ENCODE peak calls at places on chromosomes 13 and 19, in four cellular contexts. H, P, Q and L are unnamed samples.

GRCh38 chr13:28494861-28495585 is at the start of gene FLT1:
- DNase-seq in H (no peak), P (no peak), Q (peak), L (peak)

GRCh38 chr19:8304841-8305621 is 3.1 kb downstream of the CD320 start:
- DNase-seq in H (no peak), P (no peak), Q (peak), L (no peak)

GRCh38 chr13:110312669-110313031 is 5.6 kb downstream of the COL4A2 start:
- DNase-seq in H (no peak), P (peak), Q (no peak), L (peak)

GRCh38 chr19:34505321-34506025 is 23.9 kb downstream of the WTIP start:
- DNase-seq in H (no peak), P (no peak), Q (no peak), L (no peak)

GRCh38 chr13:24306632-24307031 is 2.7 kb upstream of the C1QTNF9 start:
- DNase-seq in H (peak), P (peak), Q (no peak), L (peak)

GRCh38 chr13:73140804-73141203 is 82.0 kb downstream of the KLF5 start:
- DNase-seq in H (no peak), P (no peak), Q (no peak), L (no peak)

GRCh38 chr13:27171830-27172494 is 351 bp upstream of the USP12 start:
- DNase-seq in H (peak), P (peak), Q (peak), L (peak)

GRCh38 chr19:19627716-19628498 is at the start of gene LPAR2:
- DNase-seq in H (no peak), P (no peak), Q (peak), L (no peak)

GRCh38 chr13:76993021-76993420 is 1.1 kb downstream of the CLN5 start:
- DNase-seq in H (no peak), P (no peak), Q (no peak), L (peak)

GRCh38 chr19:52901842-52902241 is 4.4 kb upstream of the ZNF320 start:
- DNase-seq in H (no peak), P (no peak), Q (peak), L (no peak)

GRCh38 chr19:52898101-52898500 is 666 bp upstream of the ZNF320 start:
- DNase-seq in H (no peak), P (no peak), Q (peak), L (no peak)

GRCh38 chr19:52904052-52904451 is 6.6 kb upstream of the ZNF320 start:
- DNase-seq in H (no peak), P (no peak), Q (peak), L (no peak)
- H3K4me3 ChIP-seq in H (no peak), P (no peak), Q (no peak), L (no peak)

GRCh38 chr13:113356594-113356993 is 7.3 kb downstream of the GRTP1 start:
- DNase-seq in H (no peak), P (no peak), Q (no peak), L (no peak)
- TF ChIP-seq CTCF in H (no peak), P (no peak), Q (no peak), L (no peak)

GRCh38 chr13:63163903-63164302 is 1748.3 kb upstream of the PCDH20 start:
- DNase-seq in H (no peak), P (no peak), Q (no peak), L (no peak)

DNA sequence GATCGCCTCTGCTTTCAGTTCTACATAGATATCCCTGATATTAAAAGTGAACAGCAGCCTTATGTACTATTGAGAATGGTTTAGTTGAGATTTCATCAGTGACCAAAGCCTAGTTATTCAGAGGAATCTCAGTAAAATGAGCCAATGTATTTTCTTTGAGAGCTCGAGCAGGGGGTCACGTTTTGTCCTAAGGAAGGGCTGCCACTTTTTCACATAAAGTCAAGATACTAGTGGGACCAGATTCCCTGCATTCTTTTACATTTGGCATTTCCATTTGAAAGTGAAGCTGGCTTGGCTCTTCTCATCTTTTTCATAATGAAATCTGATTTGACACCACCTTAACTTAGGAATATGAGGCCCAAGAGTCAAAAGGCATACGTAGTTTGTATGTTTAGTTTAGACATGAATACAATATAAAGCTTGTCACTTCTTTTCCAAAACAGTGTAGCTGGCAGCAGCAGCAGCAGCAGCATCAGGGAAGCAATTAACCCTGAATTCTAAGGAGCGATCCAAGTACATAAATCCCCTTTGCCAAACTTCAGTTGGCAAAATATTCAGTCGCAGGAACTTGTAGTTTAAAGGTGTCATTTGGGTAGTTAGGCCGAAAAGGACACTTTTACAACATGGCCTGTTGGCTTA is 1752.2 kb upstream of the PCDH20 start:
- DNase-seq in H (no peak), P (no peak), Q (peak), L (no peak)
- H3K4me3 ChIP-seq in H (no peak), P (no peak), Q (no peak), L (no peak)

DNA sequence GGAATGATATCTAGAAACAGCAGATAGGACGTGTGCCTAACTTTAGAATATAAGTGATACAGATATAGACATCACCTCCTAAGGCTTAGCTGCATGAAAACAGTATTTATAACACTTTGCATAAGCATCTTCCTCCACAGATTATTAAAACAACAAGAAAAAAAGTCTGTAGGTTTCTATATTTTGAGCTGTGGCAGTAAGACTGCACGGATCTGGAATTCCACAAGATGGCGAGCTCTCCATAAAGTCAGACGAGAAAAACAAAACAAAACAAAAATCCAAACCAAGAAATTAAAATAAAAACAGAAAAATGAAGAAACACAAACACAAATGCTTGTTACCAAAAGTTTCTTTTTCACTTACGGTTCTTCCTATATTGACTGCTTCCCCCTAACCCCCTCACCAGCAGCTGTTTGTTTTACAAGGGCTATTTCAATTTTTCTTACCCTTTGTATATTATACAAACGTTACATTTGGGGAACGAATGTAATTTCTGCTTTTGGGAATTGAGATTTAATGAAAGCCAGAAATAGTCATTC is 285.8 kb downstream of the MYO16 start:
- DNase-seq in H (peak), P (peak), Q (peak), L (peak)
- TF ChIP-seq CTCF in H (peak), P (peak), Q (peak), L (peak)

DNA sequence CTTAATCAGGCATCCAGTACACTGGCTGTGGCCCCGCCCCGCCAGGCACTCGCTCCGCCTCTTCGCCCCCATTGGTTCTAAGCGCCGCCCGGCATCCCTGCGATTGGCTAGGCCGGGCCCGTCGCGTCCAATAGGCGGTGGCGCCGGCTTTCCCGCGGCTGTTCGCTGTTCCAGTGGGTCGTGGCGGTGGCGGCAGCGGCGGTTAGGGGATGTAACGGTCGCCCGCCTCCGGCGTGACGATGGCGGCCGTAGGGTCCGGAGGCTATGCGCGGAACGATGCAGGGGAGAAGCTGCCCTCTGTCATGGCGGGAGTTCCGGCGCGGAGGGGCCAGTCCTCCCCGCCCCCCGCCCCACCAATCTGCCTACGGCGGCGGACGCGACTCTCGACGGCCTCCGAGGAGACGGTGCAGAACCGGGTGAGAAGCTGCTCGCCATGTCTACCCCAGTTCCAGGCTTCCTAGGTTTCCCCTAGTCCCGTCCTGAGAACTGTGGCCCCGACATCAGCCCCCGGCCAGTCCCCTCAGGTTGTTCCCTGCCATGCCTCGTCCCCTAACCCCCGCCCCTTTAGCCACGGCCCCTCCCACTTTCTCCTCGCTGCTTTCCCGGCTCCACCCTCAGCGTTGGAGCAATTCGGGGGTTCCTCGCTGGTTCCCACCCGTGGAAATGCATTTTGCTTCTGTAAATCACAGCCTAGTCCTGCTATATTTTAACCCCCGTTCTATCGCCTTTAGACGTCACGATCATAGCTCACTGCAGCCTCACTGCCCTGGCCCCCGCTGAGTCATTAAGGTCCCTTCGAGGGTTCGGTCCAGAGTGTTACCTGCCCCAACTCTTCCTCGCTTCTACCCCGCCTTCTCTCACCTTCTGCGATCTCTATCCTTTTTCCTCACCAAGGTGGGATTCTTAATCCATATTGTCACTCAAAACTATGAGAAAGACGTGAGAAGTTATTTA is at the start of gene WDR62:
- DNase-seq in H (peak), P (peak), Q (peak), L (peak)
- H3K4me3 ChIP-seq in H (peak), P (peak), Q (peak), L (peak)

DNA sequence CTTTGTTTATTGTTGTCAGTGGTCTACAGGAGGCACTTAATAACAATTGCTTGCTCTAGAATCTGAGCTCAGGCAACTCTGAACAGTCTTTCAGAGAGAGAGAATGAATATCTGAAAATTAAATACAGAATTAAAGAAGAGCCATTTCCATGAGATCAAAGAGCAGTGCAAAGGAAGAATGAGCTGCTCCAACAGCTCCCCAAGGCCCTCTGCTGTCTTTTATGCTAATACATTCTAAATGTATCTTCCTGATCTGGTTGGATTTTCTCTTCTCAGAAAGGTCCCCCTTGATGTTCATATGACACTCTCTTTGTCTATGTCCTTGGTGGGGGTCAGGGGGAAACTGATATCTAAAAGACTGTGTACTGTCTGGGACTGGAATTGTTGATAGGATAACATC is 1029.6 kb downstream of the PCDH9 start:
- DNase-seq in H (no peak), P (peak), Q (no peak), L (peak)
- TF ChIP-seq CTCF in H (no peak), P (peak), Q (no peak), L (peak)

GRCh38 chr13:60612593-60612992 is 215.6 kb downstream of the TDRD3 start:
- DNase-seq in H (no peak), P (no peak), Q (no peak), L (peak)
- H3K4me3 ChIP-seq in H (no peak), P (no peak), Q (no peak), L (no peak)

GRCh38 chr13:113804017-113804702 is 45.1 kb downstream of the TMEM255B start:
- DNase-seq in H (no peak), P (no peak), Q (no peak), L (no peak)
- TF ChIP-seq CTCF in H (no peak), P (no peak), Q (no peak), L (no peak)

DNA sequence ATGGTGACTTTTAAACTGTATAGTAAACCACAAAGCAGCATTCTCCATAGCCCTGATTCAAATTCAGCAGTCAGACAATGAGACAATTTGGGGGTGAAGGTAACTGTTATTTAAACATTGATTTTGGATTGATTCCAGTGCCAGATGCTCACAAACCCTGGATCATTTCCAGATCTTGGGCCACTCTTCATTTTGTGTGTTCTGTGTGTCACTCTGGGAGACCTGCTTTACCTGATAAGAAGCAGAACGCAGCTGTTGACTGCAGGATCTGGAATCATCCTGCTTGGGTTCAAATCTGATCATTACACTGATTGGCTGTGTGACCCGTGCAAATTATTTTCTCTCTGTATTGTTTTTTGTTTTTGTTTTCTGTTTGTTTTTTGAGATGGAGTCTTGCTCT is 4.0 kb upstream of the PCDH8 start:
- DNase-seq in H (no peak), P (no peak), Q (no peak), L (no peak)
- H3K4me3 ChIP-seq in H (no peak), P (no peak), Q (peak), L (no peak)

DNA sequence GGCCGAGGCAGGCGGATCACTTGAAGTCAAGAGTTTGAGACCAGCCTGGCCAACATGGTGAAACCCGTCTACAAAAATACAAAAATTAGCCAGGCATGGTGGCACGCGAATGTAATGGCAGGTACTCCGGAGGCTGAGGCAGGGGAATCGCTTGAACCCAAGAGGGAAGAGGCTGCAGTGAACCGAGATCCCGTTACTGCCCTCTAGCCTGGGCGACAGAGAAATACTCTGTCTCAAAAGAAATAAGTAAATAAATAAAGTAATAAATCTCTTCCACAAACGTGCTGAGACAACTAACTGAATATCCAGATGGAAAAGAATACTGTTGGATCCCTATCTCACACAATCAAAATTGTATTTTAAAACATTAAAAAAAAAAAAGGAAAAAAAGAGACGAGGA is 807 bp upstream of the ZNF813 start:
- DNase-seq in H (no peak), P (no peak), Q (no peak), L (no peak)
- TF ChIP-seq CTCF in H (no peak), P (no peak), Q (peak), L (no peak)